ENCODE peak calls at places on chromosomes 12 and 14, in five cellular contexts. O, X, S, Q and Y are unnamed samples.

GRCh38 chr14:21191261-21191808 is 35.5 kb upstream of the OR5AU1 start:
- DNase-seq in O (peak; percentile 52), X (no peak), S (no peak), Q (no peak), Y (no peak)

GRCh38 chr12:118271770-118272417 is 100.8 kb downstream of the TAOK3 start:
- DNase-seq in O (no peak), X (no peak), S (no peak), Q (no peak), Y (no peak)

GRCh38 chr14:103552011-103552797 is 10.3 kb downstream of the BAG5 start:
- DNase-seq in O (no peak), X (no peak), S (no peak), Q (peak; percentile 42), Y (no peak)

GRCh38 chr14:32010561-32011188 is 66.4 kb upstream of the ARHGAP5 start:
- DNase-seq in O (no peak), X (no peak), S (no peak), Q (no peak), Y (no peak)

GRCh38 chr14:68027276-68027675 is 207.7 kb downstream of the RAD51B start:
- DNase-seq in O (no peak), X (no peak), S (no peak), Q (no peak), Y (no peak)

GRCh38 chr14:55582741-55583140 is 2.7 kb downstream of the KTN1 start:
- DNase-seq in O (no peak), X (no peak), S (no peak), Q (no peak), Y (no peak)

GRCh38 chr14:100693877-100694578 is 32.7 kb upstream of the DLK1 start:
- DNase-seq in O (no peak), X (no peak), S (no peak), Q (no peak), Y (no peak)

GRCh38 chr12:1523558-1524050 is 70.8 kb downstream of the FBXL14 start:
- DNase-seq in O (peak; percentile 93), X (no peak), S (peak; percentile 37), Q (no peak), Y (no peak)

GRCh38 chr12:14982562-14982961 is 9.7 kb downstream of the PDE6H start:
- DNase-seq in O (no peak), X (no peak), S (no peak), Q (no peak), Y (no peak)

GRCh38 chr12:19031032-19031431 is 98.5 kb upstream of the PLEKHA5 start:
- DNase-seq in O (no peak), X (no peak), S (no peak), Q (no peak), Y (peak; percentile 34)

GRCh38 chr14:104450811-104451401 is 128.7 kb upstream of the C14orf180 start:
- DNase-seq in O (peak; percentile 24), X (no peak), S (no peak), Q (no peak), Y (no peak)

GRCh38 chr12:94676011-94676709 is 25.8 kb upstream of the TMCC3 start:
- DNase-seq in O (peak; percentile 31), X (no peak), S (no peak), Q (peak; percentile 34), Y (no peak)

GRCh38 chr12:47276253-47277070 is 196.7 kb upstream of the AMIGO2 start:
- DNase-seq in O (no peak), X (no peak), S (no peak), Q (peak; percentile 50), Y (no peak)

GRCh38 chr12:13316847-13317246 is 120.3 kb downstream of the EMP1 start:
- DNase-seq in O (no peak), X (no peak), S (no peak), Q (no peak), Y (no peak)

GRCh38 chr12:92041742-92042141 is 103.9 kb downstream of the BTG1 start:
- DNase-seq in O (peak; percentile 55), X (no peak), S (no peak), Q (no peak), Y (no peak)

GRCh38 chr12:121095544-121096198 is 37.0 kb upstream of the P2RX7 start:
- DNase-seq in O (peak; percentile 94), X (peak; percentile 77), S (peak; percentile 82), Q (peak; percentile 53), Y (no peak)

GRCh38 chr12:84272324-84272723 is 640.3 kb downstream of the SLC6A15 start:
- DNase-seq in O (no peak), X (no peak), S (no peak), Q (no peak), Y (no peak)

GRCh38 chr12:1841606-1842182 is 21.3 kb downstream of the LRTM2 start:
- DNase-seq in O (no peak), X (no peak), S (no peak), Q (no peak), Y (no peak)

GRCh38 chr12:39392154-39392925 is 50.6 kb downstream of the KIF21A start:
- DNase-seq in O (no peak), X (no peak), S (no peak), Q (no peak), Y (no peak)

GRCh38 chr12:115504241-115504941 is 773.1 kb downstream of the MED13L start:
- DNase-seq in O (peak; percentile 50), X (no peak), S (no peak), Q (peak; percentile 15), Y (no peak)

GRCh38 chr12:92961949-92962348 is 32.9 kb upstream of the EEA1 start:
- DNase-seq in O (peak; percentile 63), X (no peak), S (no peak), Q (no peak), Y (no peak)

GRCh38 chr12:3717283-3717974 is 35.5 kb downstream of the CRACR2A start:
- DNase-seq in O (no peak), X (no peak), S (no peak), Q (no peak), Y (no peak)

GRCh38 chr12:42564540-42564939 is 25.0 kb downstream of the PRICKLE1 start:
- DNase-seq in O (no peak), X (no peak), S (no peak), Q (no peak), Y (peak; percentile 33)

GRCh38 chr14:69424139-69424923 is 25.8 kb downstream of the SLC39A9 start:
- DNase-seq in O (no peak), X (no peak), S (no peak), Q (no peak), Y (no peak)

GRCh38 chr12:122861586-122861970 is 26.3 kb downstream of the HIP1R start:
- DNase-seq in O (peak; percentile 56), X (peak; percentile 32), S (no peak), Q (no peak), Y (no peak)

GRCh38 chr12:5433081-5433839 is 1.4 kb downstream of the NTF3 start:
- DNase-seq in O (peak; percentile 90), X (peak; percentile 62), S (peak; percentile 63), Q (no peak), Y (no peak)

GRCh38 chr12:26188132-26188531 is 7.2 kb upstream of the SSPN start:
- DNase-seq in O (no peak), X (no peak), S (no peak), Q (no peak), Y (peak; percentile 36)

GRCh38 chr14:60151715-60152114 is 13.5 kb downstream of the DHRS7 start:
- DNase-seq in O (no peak), X (no peak), S (no peak), Q (peak; percentile 63), Y (peak; percentile 86)

GRCh38 chr12:5846950-5847349 is 98.1 kb downstream of the ANO2 start:
- DNase-seq in O (no peak), X (no peak), S (no peak), Q (no peak), Y (no peak)

GRCh38 chr12:88258396-88258795 is 116.3 kb downstream of the TMTC3 start:
- DNase-seq in O (no peak), X (no peak), S (no peak), Q (no peak), Y (peak; percentile 10)

GRCh38 chr14:63770187-63770807 is 42.4 kb upstream of the SGPP1 start:
- DNase-seq in O (peak; percentile 68), X (no peak), S (no peak), Q (peak; percentile 24), Y (peak; percentile 21)

DNA sequence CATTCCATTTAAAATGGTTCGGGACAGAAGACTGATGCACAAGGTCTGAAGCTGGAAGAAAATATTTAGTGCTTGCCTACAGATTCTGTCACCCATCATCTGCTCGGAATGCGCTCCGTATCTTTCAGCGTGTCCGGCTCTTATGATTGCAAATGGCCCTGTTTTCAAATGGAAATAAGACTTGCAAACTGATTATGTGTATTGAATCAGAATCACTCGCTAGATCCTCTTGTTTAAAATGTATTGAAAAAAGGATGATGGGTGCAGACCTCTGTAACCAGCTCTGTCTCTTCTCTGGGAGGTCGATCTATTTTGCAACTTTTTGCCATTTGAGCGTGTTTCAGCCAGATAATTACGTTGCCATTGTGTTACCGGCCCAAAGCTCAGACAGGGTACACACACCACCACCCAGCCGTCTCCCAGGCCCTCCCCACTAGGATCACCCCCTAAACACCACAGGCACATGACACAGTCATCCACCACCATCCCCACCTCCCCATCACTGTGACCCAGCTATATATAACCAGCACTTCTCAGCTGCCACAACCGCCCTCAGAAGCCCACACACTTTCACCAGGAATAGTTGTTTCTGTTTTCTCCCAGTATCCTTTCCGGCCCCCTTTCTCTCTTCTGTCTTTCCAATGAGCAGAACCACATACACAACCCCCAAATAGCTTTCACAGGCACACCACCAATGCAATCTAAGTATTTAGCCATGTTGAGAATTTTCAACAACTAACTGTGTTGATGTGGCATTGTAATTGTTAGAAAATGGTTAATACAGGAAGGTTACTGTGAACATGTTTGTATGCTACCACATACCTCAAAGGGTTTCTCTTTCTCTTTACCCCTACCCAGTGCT is 10.7 kb downstream of the NKX2-1 start:
- DNase-seq in O (peak; percentile 49), X (no peak), S (no peak), Q (no peak), Y (no peak)
- H3K4me3 ChIP-seq in O (no peak overlapping the region), X (no peak overlapping the region), S (no peak overlapping the region), Q (no peak overlapping the region), Y (no peak overlapping the region)

DNA sequence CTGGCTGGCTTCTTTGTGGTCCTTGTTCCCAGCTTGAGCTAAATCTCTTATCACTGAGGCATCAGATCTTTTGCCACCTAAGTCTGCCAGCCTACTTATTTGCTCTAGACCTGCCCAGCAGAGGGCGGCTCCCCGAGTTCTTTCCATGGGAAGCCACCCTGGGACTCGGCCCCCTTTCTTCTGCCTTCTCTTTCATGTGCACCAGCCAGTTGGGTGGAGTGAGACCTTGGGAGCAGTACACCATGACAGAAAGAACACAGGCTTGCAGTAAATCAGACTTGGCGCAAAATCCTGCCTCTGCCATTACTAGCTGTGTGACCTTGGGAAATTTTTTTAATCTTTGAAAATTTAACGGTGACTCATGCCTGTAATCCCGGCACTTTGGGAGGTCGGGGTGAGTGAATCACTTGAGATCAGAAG is 7.4 kb downstream of the SMAGP start:
- DNase-seq in O (peak; percentile 90), X (peak; percentile 49), S (peak; percentile 20), Q (peak; percentile 44), Y (no peak)
- TF ChIP-seq CTCF in O (peak; percentile 68), X (no peak), S (peak; percentile 32), Q (no peak), Y (no peak)

DNA sequence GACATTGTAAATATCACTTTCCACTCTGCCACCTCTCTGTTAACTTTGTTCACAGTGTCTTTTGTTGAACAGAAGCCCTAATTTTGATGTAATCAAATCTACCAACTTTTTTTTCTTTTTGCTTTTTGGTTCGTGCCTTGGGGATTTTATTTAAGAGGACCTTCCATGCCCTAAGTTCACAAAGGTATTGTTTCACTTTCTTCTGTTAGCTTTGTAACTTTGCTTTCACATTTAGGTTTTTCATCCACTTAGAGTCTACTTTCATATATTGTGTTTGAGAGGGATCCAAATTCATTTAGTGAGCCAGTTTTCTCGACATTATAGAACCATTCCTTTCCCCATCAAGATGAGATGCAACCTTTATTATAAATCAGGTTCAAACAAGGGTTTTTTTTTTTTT is 275.7 kb upstream of the CRY1 start:
- DNase-seq in O (no peak), X (no peak), S (no peak), Q (no peak), Y (no peak)
- H3K4me3 ChIP-seq in O (no peak overlapping the region), X (no peak overlapping the region), S (no peak overlapping the region), Q (no peak overlapping the region), Y (no peak overlapping the region)

GRCh38 chr14:99224116-99224910 is 47.7 kb downstream of the BCL11B start:
- DNase-seq in O (peak; percentile 83), X (no peak), S (no peak), Q (no peak), Y (no peak)
- TF ChIP-seq CTCF in O (peak; percentile 68), X (no peak), S (no peak), Q (no peak), Y (no peak)